ENCODE peak calls at places on chromosome 16, in ten cellular contexts. One of them, this sample, is unnamed.
A peak's percentile ranks its signal among the peaks of the same experiment; 100 is the strongest.

GRCh38 chr16:66326995-66327513 is 39.4 kb upstream of the CDH5 start:
- DNase-seq in NCI-H82: no peak
- DNase-seq in effector CD4-positive, alpha-beta T cell: no peak
- DNase-seq in cardiac muscle cell: no peak
- DNase-seq in LHCN-M2: no peak
- DNase-seq in activated T-helper 1 cell treated with anti-CD3 and anti-CD28 coated beads, Interleukin-2, amount 50 U/mL, for 16 hours: no peak
- DNase-seq in NCI-H1436: peak; percentile 50
- DNase-seq in epithelial cell of esophagus: no peak
- DNase-seq in adrenal gland: no peak
- DNase-seq in mesendoderm: peak; percentile 16
- DNase-seq in this sample: peak; percentile 90

GRCh38 chr16:82192665-82193064 is 22.6 kb upstream of the MPHOSPH6 start:
- DNase-seq in LHCN-M2: peak; percentile 88
- DNase-seq in NCI-H82: no peak
- DNase-seq in effector CD4-positive, alpha-beta T cell: no peak
- DNase-seq in NCI-H1436: no peak
- DNase-seq in adrenal gland: no peak
- DNase-seq in mesendoderm: no peak
- DNase-seq in activated T-helper 1 cell treated with anti-CD3 and anti-CD28 coated beads, Interleukin-2, amount 50 U/mL, for 16 hours: no peak
- DNase-seq in cardiac muscle cell: no peak
- DNase-seq in epithelial cell of esophagus: peak; percentile 91
- DNase-seq in this sample: no peak

GRCh38 chr16:6644916-6645315 is 687.7 kb upstream of the RBFOX1 start:
- DNase-seq in activated T-helper 1 cell treated with anti-CD3 and anti-CD28 coated beads, Interleukin-2, amount 50 U/mL, for 16 hours: no peak
- DNase-seq in LHCN-M2: no peak
- DNase-seq in NCI-H82: peak; percentile 67
- DNase-seq in NCI-H1436: no peak
- DNase-seq in cardiac muscle cell: no peak
- DNase-seq in effector CD4-positive, alpha-beta T cell: no peak
- DNase-seq in epithelial cell of esophagus: no peak
- DNase-seq in mesendoderm: no peak
- DNase-seq in adrenal gland: no peak
- DNase-seq in this sample: no peak

GRCh38 chr16:28845173-28846079 is 722 bp downstream of the TUFM start:
- DNase-seq in activated T-helper 1 cell treated with anti-CD3 and anti-CD28 coated beads, Interleukin-2, amount 50 U/mL, for 16 hours: no peak
- DNase-seq in NCI-H1436: no peak
- DNase-seq in epithelial cell of esophagus: peak; percentile 62
- DNase-seq in NCI-H82: peak; percentile 53
- DNase-seq in cardiac muscle cell: peak; percentile 40
- DNase-seq in adrenal gland: no peak
- DNase-seq in effector CD4-positive, alpha-beta T cell: no peak
- DNase-seq in mesendoderm: peak; percentile 63
- DNase-seq in LHCN-M2: peak; percentile 32
- DNase-seq in this sample: no peak

GRCh38 chr16:58652741-58653140 is 23.1 kb upstream of the CNOT1 start:
- DNase-seq in NCI-H1436: no peak
- DNase-seq in epithelial cell of esophagus: peak; percentile 16
- DNase-seq in LHCN-M2: peak; percentile 50
- DNase-seq in effector CD4-positive, alpha-beta T cell: no peak
- DNase-seq in adrenal gland: peak; percentile 61
- DNase-seq in mesendoderm: peak; percentile 92
- DNase-seq in NCI-H82: peak; percentile 43
- DNase-seq in activated T-helper 1 cell treated with anti-CD3 and anti-CD28 coated beads, Interleukin-2, amount 50 U/mL, for 16 hours: no peak
- DNase-seq in cardiac muscle cell: peak; percentile 63
- DNase-seq in this sample: peak; percentile 23

GRCh38 chr16:2968738-2969544 is at the start of gene PAQR4:
- DNase-seq in mesendoderm: peak; percentile 94
- DNase-seq in LHCN-M2: peak; percentile 80
- DNase-seq in adrenal gland: peak; percentile 84
- DNase-seq in NCI-H1436: peak; percentile 90
- DNase-seq in effector CD4-positive, alpha-beta T cell: peak; percentile 61
- DNase-seq in cardiac muscle cell: peak; percentile 93
- DNase-seq in activated T-helper 1 cell treated with anti-CD3 and anti-CD28 coated beads, Interleukin-2, amount 50 U/mL, for 16 hours: peak; percentile 62
- DNase-seq in epithelial cell of esophagus: peak; percentile 94
- DNase-seq in NCI-H82: peak; percentile 96
- DNase-seq in this sample: peak; percentile 94

GRCh38 chr16:1290860-1291575 is 18.4 kb upstream of the UBE2I start:
- DNase-seq in activated T-helper 1 cell treated with anti-CD3 and anti-CD28 coated beads, Interleukin-2, amount 50 U/mL, for 16 hours: no peak
- DNase-seq in effector CD4-positive, alpha-beta T cell: no peak
- DNase-seq in mesendoderm: no peak
- DNase-seq in epithelial cell of esophagus: no peak
- DNase-seq in NCI-H1436: no peak
- DNase-seq in LHCN-M2: no peak
- DNase-seq in cardiac muscle cell: no peak
- DNase-seq in adrenal gland: no peak
- DNase-seq in NCI-H82: no peak
- DNase-seq in this sample: no peak

GRCh38 chr16:57871457-57871856 is 69.2 kb upstream of the KIFC3 start:
- DNase-seq in effector CD4-positive, alpha-beta T cell: no peak
- DNase-seq in activated T-helper 1 cell treated with anti-CD3 and anti-CD28 coated beads, Interleukin-2, amount 50 U/mL, for 16 hours: no peak
- DNase-seq in mesendoderm: no peak
- DNase-seq in NCI-H82: no peak
- DNase-seq in LHCN-M2: peak; percentile 81
- DNase-seq in adrenal gland: no peak
- DNase-seq in NCI-H1436: no peak
- DNase-seq in epithelial cell of esophagus: peak; percentile 79
- DNase-seq in cardiac muscle cell: no peak
- DNase-seq in this sample: no peak

GRCh38 chr16:69772560-69773254 is 10.6 kb downstream of the WWP2 start:
- DNase-seq in mesendoderm: peak; percentile 81
- DNase-seq in epithelial cell of esophagus: no peak
- DNase-seq in LHCN-M2: peak; percentile 69
- DNase-seq in effector CD4-positive, alpha-beta T cell: no peak
- DNase-seq in NCI-H1436: no peak
- DNase-seq in cardiac muscle cell: no peak
- DNase-seq in NCI-H82: no peak
- DNase-seq in activated T-helper 1 cell treated with anti-CD3 and anti-CD28 coated beads, Interleukin-2, amount 50 U/mL, for 16 hours: no peak
- DNase-seq in adrenal gland: no peak
- DNase-seq in this sample: peak; percentile 44

GRCh38 chr16:11752856-11753255 is 10.2 kb upstream of the TXNDC11 start:
- DNase-seq in effector CD4-positive, alpha-beta T cell: no peak
- DNase-seq in adrenal gland: peak; percentile 14
- DNase-seq in NCI-H82: no peak
- DNase-seq in LHCN-M2: no peak
- DNase-seq in mesendoderm: no peak
- DNase-seq in epithelial cell of esophagus: no peak
- DNase-seq in NCI-H1436: no peak
- DNase-seq in cardiac muscle cell: no peak
- DNase-seq in activated T-helper 1 cell treated with anti-CD3 and anti-CD28 coated beads, Interleukin-2, amount 50 U/mL, for 16 hours: no peak
- DNase-seq in this sample: no peak

GRCh38 chr16:86044241-86044671 is 145.3 kb downstream of the IRF8 start:
- DNase-seq in activated T-helper 1 cell treated with anti-CD3 and anti-CD28 coated beads, Interleukin-2, amount 50 U/mL, for 16 hours: no peak
- DNase-seq in NCI-H1436: no peak
- DNase-seq in epithelial cell of esophagus: no peak
- DNase-seq in mesendoderm: peak; percentile 78
- DNase-seq in cardiac muscle cell: peak; percentile 72
- DNase-seq in effector CD4-positive, alpha-beta T cell: no peak
- DNase-seq in NCI-H82: peak; percentile 59
- DNase-seq in LHCN-M2: peak; percentile 5
- DNase-seq in adrenal gland: peak; percentile 33
- DNase-seq in this sample: peak; percentile 51